ENCODE peak calls at places on chromosomes 6 and 20, in four cellular contexts. One of them, this sample, is unnamed.

GRCh38 chr6:161131367-161131766 is 139.8 kb downstream of the MAP3K4 start:
- DNase-seq in A549: no peak
- DNase-seq in astrocyte of the cerebellum: no peak
- DNase-seq in cardiac muscle cell: no peak
- DNase-seq in this sample: no peak

GRCh38 chr6:7169296-7169721 is 61.5 kb downstream of the RREB1 start:
- DNase-seq in astrocyte of the cerebellum: no peak
- DNase-seq in cardiac muscle cell: no peak
- DNase-seq in A549: no peak
- DNase-seq in this sample: peak; percentile 35

GRCh38 chr6:25962368-25963127 is at the start of gene TRIM38:
- DNase-seq in cardiac muscle cell: peak; percentile 6
- DNase-seq in astrocyte of the cerebellum: peak; percentile 19
- DNase-seq in A549: peak; percentile 67
- DNase-seq in this sample: peak; percentile 94

GRCh38 chr6:166553563-166554271 is 32.8 kb downstream of the RAMACL start:
- DNase-seq in astrocyte of the cerebellum: no peak
- DNase-seq in cardiac muscle cell: no peak
- DNase-seq in A549: no peak
- DNase-seq in this sample: peak; percentile 93

GRCh38 chr6:39203804-39204495 is 25.3 kb downstream of the KCNK5 start:
- DNase-seq in A549: peak; percentile 73
- DNase-seq in astrocyte of the cerebellum: no peak
- DNase-seq in cardiac muscle cell: no peak
- DNase-seq in this sample: no peak

GRCh38 chr20:3032624-3033023 is 10.8 kb upstream of the GNRH2 start:
- DNase-seq in cardiac muscle cell: no peak
- DNase-seq in A549: no peak
- DNase-seq in astrocyte of the cerebellum: no peak
- DNase-seq in this sample: no peak

GRCh38 chr20:32247957-32248497 is 29.4 kb upstream of the KIF3B start:
- DNase-seq in A549: no peak
- DNase-seq in astrocyte of the cerebellum: no peak
- DNase-seq in cardiac muscle cell: no peak
- DNase-seq in this sample: no peak

GRCh38 chr20:45850926-45851325 is 6.3 kb downstream of the ACOT8 start:
- DNase-seq in cardiac muscle cell: peak; percentile 33
- DNase-seq in astrocyte of the cerebellum: no peak
- DNase-seq in A549: no peak
- DNase-seq in this sample: peak; percentile 46

GRCh38 chr6:159252955-159253508 is 83.8 kb downstream of the FNDC1 start:
- DNase-seq in astrocyte of the cerebellum: peak; percentile 83
- DNase-seq in cardiac muscle cell: no peak
- DNase-seq in A549: peak; percentile 32
- DNase-seq in this sample: peak; percentile 42

GRCh38 chr6:19327246-19327645 is 509.9 kb upstream of the ID4 start:
- DNase-seq in cardiac muscle cell: no peak
- DNase-seq in A549: no peak
- DNase-seq in astrocyte of the cerebellum: no peak
- DNase-seq in this sample: no peak

GRCh38 chr6:37103169-37104039 is 66.5 kb upstream of the PIM1 start:
- DNase-seq in A549: peak; percentile 56
- DNase-seq in astrocyte of the cerebellum: no peak
- DNase-seq in cardiac muscle cell: peak; percentile 53
- DNase-seq in this sample: no peak

GRCh38 chr6:161101517-161101916 is 109.9 kb downstream of the MAP3K4 start:
- DNase-seq in A549: no peak
- DNase-seq in cardiac muscle cell: peak; percentile 43
- DNase-seq in astrocyte of the cerebellum: no peak
- DNase-seq in this sample: no peak

GRCh38 chr6:158828807-158829206 is 9.6 kb upstream of the EZR start:
- DNase-seq in A549: no peak
- DNase-seq in cardiac muscle cell: no peak
- DNase-seq in astrocyte of the cerebellum: no peak
- DNase-seq in this sample: no peak

GRCh38 chr20:35304956-35305355 is 12.7 kb upstream of the FAM83C start:
- DNase-seq in A549: no peak
- DNase-seq in astrocyte of the cerebellum: no peak
- DNase-seq in cardiac muscle cell: no peak
- DNase-seq in this sample: no peak

GRCh38 chr6:3977875-3978711 is 100.8 kb downstream of the FAM217A start:
- DNase-seq in cardiac muscle cell: peak; percentile 28
- DNase-seq in astrocyte of the cerebellum: peak; percentile 85
- DNase-seq in A549: peak; percentile 86
- DNase-seq in this sample: peak; percentile 94

GRCh38 chr20:53611449-53611894 is 17.8 kb upstream of the ZNF217 start:
- DNase-seq in cardiac muscle cell: peak; percentile 71
- DNase-seq in A549: peak; percentile 90
- DNase-seq in astrocyte of the cerebellum: peak; percentile 97
- DNase-seq in this sample: peak; percentile 94

GRCh38 chr6:40695750-40696415 is 108.7 kb upstream of the LRFN2 start:
- DNase-seq in cardiac muscle cell: no peak
- DNase-seq in A549: no peak
- DNase-seq in astrocyte of the cerebellum: no peak
- DNase-seq in this sample: no peak

GRCh38 chr6:101722481-101722880 is 329.0 kb downstream of the GRIK2 start:
- DNase-seq in cardiac muscle cell: no peak
- DNase-seq in A549: no peak
- DNase-seq in astrocyte of the cerebellum: no peak
- DNase-seq in this sample: peak; percentile 9

GRCh38 chr20:33053291-33054106 is at the start of gene BPIFB3:
- DNase-seq in cardiac muscle cell: no peak
- DNase-seq in astrocyte of the cerebellum: no peak
- DNase-seq in A549: no peak
- DNase-seq in this sample: no peak

GRCh38 chr20:10779911-10780310 is 106.1 kb upstream of the JAG1 start:
- DNase-seq in astrocyte of the cerebellum: no peak
- DNase-seq in A549: no peak
- DNase-seq in cardiac muscle cell: no peak
- DNase-seq in this sample: no peak

GRCh38 chr20:9348746-9349145 is 165.6 kb upstream of the LAMP5 start:
- DNase-seq in astrocyte of the cerebellum: no peak
- DNase-seq in cardiac muscle cell: peak; percentile 45
- DNase-seq in A549: no peak
- DNase-seq in this sample: no peak

GRCh38 chr6:153001767-153002612 is 519 bp downstream of the MTRF1L start:
- DNase-seq in cardiac muscle cell: peak; percentile 36
- DNase-seq in A549: no peak
- DNase-seq in astrocyte of the cerebellum: no peak
- DNase-seq in this sample: peak; percentile 34

GRCh38 chr20:33305591-33306057 is 22.6 kb downstream of the BPIFB1 start:
- DNase-seq in A549: peak; percentile 35
- DNase-seq in astrocyte of the cerebellum: no peak
- DNase-seq in cardiac muscle cell: no peak
- DNase-seq in this sample: peak; percentile 71

GRCh38 chr20:58542411-58543095 is 27.4 kb upstream of the APCDD1L start:
- DNase-seq in astrocyte of the cerebellum: no peak
- DNase-seq in A549: no peak
- DNase-seq in cardiac muscle cell: no peak
- DNase-seq in this sample: no peak

GRCh38 chr6:30321692-30322388 is 4.9 kb upstream of the TRIM39 start:
- DNase-seq in A549: no peak
- DNase-seq in astrocyte of the cerebellum: no peak
- DNase-seq in cardiac muscle cell: no peak
- DNase-seq in this sample: peak; percentile 37

GRCh38 chr6:141354191-141354950 is 778.4 kb upstream of the GJE1 start:
- DNase-seq in astrocyte of the cerebellum: no peak
- DNase-seq in A549: no peak
- DNase-seq in cardiac muscle cell: no peak
- DNase-seq in this sample: no peak
- TF ChIP-seq CTCF in astrocyte of the cerebellum: peak; percentile 14
- TF ChIP-seq CTCF in A549: no peak
- TF ChIP-seq CTCF in cardiac muscle cell: no peak
- TF ChIP-seq CTCF in this sample: no peak

GRCh38 chr6:154508573-154509375 is 1.7 kb downstream of the CNKSR3 start:
- DNase-seq in cardiac muscle cell: no peak
- DNase-seq in astrocyte of the cerebellum: no peak
- DNase-seq in A549: no peak
- DNase-seq in this sample: no peak

GRCh38 chr6:154504865-154505449 is 5.5 kb downstream of the CNKSR3 start:
- DNase-seq in astrocyte of the cerebellum: no peak
- DNase-seq in cardiac muscle cell: no peak
- DNase-seq in A549: no peak
- DNase-seq in this sample: no peak

GRCh38 chr6:154509421-154510143 is 903 bp downstream of the CNKSR3 start:
- DNase-seq in A549: no peak
- DNase-seq in astrocyte of the cerebellum: no peak
- DNase-seq in cardiac muscle cell: peak; percentile 63
- DNase-seq in this sample: no peak

GRCh38 chr6:154506108-154506507 is 4.4 kb downstream of the CNKSR3 start:
- DNase-seq in cardiac muscle cell: no peak
- DNase-seq in A549: no peak
- DNase-seq in astrocyte of the cerebellum: no peak
- DNase-seq in this sample: no peak

DNA sequence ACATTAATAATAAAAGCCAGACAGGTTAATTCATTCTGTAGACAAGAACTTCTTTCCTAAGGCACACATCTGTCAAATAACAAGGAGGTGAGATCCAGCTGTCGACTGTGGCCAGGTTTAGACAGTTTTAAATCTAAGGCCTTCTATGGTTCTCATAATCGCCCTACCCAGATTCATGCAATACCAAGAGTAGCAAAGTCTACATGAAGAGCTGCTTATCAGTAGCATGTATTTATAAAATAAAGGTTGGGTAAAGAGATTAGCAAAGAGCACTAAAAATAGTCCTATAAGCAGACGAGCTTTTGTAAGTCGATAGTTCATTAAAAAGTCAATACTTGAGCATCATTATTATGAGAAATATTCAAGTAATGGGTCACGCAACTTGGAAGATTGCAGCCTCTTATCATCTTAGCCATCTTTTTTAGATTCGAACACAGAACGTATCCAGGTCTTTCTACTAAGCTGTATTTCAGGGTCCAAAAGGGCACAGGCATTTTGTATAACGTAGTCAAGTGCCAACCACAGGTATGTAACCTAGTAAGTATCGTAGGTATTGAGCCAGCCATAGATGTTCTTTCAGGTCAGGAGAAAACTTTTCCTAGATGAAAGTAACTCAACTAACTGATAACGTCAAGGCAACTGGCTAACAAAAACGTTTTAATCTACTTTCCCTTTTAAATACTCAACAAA is 3.1 kb downstream of the CNKSR3 start:
- DNase-seq in A549: no peak
- DNase-seq in astrocyte of the cerebellum: no peak
- DNase-seq in cardiac muscle cell: no peak
- DNase-seq in this sample: no peak
- H3K4me3 ChIP-seq in A549: no peak overlapping the region
- H3K4me3 ChIP-seq in astrocyte of the cerebellum: no peak overlapping the region
- H3K4me3 ChIP-seq in cardiac muscle cell: no peak overlapping the region
- H3K4me3 ChIP-seq in this sample: no peak overlapping the region

GRCh38 chr6:120489941-120490340 is 844.3 kb downstream of the TBC1D32 start:
- DNase-seq in cardiac muscle cell: no peak
- DNase-seq in A549: no peak
- DNase-seq in astrocyte of the cerebellum: no peak
- DNase-seq in this sample: no peak
- TF ChIP-seq CTCF in cardiac muscle cell: no peak
- TF ChIP-seq CTCF in A549: no peak
- TF ChIP-seq CTCF in astrocyte of the cerebellum: no peak
- TF ChIP-seq CTCF in this sample: no peak

GRCh38 chr6:31949926-31950548 is 4.1 kb downstream of the CFB start:
- DNase-seq in cardiac muscle cell: no peak
- DNase-seq in A549: no peak
- DNase-seq in astrocyte of the cerebellum: no peak
- DNase-seq in this sample: no peak
- H3K4me3 ChIP-seq in cardiac muscle cell: no peak overlapping the region
- H3K4me3 ChIP-seq in A549: no peak overlapping the region
- H3K4me3 ChIP-seq in astrocyte of the cerebellum: no peak overlapping the region
- H3K4me3 ChIP-seq in this sample: no peak overlapping the region

GRCh38 chr6:11241793-11242201 is 9.3 kb upstream of the NEDD9 start:
- DNase-seq in cardiac muscle cell: peak; percentile 78
- DNase-seq in astrocyte of the cerebellum: no peak
- DNase-seq in A549: no peak
- DNase-seq in this sample: no peak
- TF ChIP-seq CTCF in cardiac muscle cell: peak; percentile 97
- TF ChIP-seq CTCF in astrocyte of the cerebellum: peak; percentile 90
- TF ChIP-seq CTCF in A549: no peak
- TF ChIP-seq CTCF in this sample: peak; percentile 31